ENCODE peak calls at places on chromosomes 16 and 17, in five cellular contexts. A, X, O, B and W are unnamed samples.

GRCh38 chr16:57470683-57471082 is 8.2 kb downstream of the POLR2C start:
- DNase-seq in A (no peak), X (peak; percentile 72), O (no peak), B (no peak), W (no peak)

GRCh38 chr17:68526548-68526947 is 14.3 kb downstream of the PRKAR1A start:
- DNase-seq in A (no peak), X (no peak), O (no peak), B (no peak), W (no peak)

GRCh38 chr17:75588546-75589016 is 981 bp downstream of the MYO15B start:
- DNase-seq in A (no peak), X (no peak), O (peak; percentile 52), B (no peak), W (peak; percentile 54)

GRCh38 chr17:39677581-39678339 is 9.5 kb downstream of the PNMT start:
- DNase-seq in A (no peak), X (peak; percentile 66), O (no peak), B (no peak), W (no peak)

GRCh38 chr16:14420721-14421488 is 209.2 kb downstream of the PARN start:
- DNase-seq in A (no peak), X (no peak), O (no peak), B (no peak), W (no peak)

GRCh38 chr16:10971560-10971961 is 27.2 kb downstream of the CLEC16A start:
- DNase-seq in A (peak; percentile 45), X (no peak), O (no peak), B (no peak), W (peak; percentile 23)

GRCh38 chr17:73546770-73547345 is 97.4 kb downstream of the SDK2 start:
- DNase-seq in A (peak; percentile 43), X (no peak), O (peak; percentile 58), B (no peak), W (no peak)

GRCh38 chr16:8845699-8846298 is 23.0 kb downstream of the CARHSP1 start:
- DNase-seq in A (no peak), X (no peak), O (no peak), B (no peak), W (no peak)

GRCh38 chr17:73718912-73719311 is 74.7 kb upstream of the SDK2 start:
- DNase-seq in A (no peak), X (no peak), O (no peak), B (no peak), W (no peak)

GRCh38 chr17:67474081-67474661 is 97.1 kb downstream of the PITPNC1 start:
- DNase-seq in A (no peak), X (peak; percentile 26), O (no peak), B (no peak), W (no peak)

GRCh38 chr17:39818282-39819000 is 45.7 kb downstream of the IKZF3 start:
- DNase-seq in A (no peak), X (no peak), O (peak; percentile 54), B (no peak), W (no peak)